ENCODE peak calls at places on chromosomes 13 and 19, in eight cellular contexts. X, G, I, K, D, R, M and Z are unnamed samples.

GRCh38 chr13:78662467-78662866 is 3.5 kb upstream of the OBI1 start:
- DNase-seq in X (no peak), G (no peak), I (no peak), K (no peak), D (no peak), R (no peak), M (no peak), Z (no peak)

GRCh38 chr13:74134777-74135305 is 637 bp upstream of the KLF12 start:
- DNase-seq in X (peak), G (peak), I (peak), K (peak), D (peak), R (peak), M (no peak), Z (peak)

GRCh38 chr19:38657633-38658222 is 10.3 kb downstream of the ACTN4 start:
- DNase-seq in X (no peak), G (no peak), I (no peak), K (no peak), D (no peak), R (no peak), M (no peak), Z (no peak)

GRCh38 chr19:10010247-10010691 is at the start of gene COL5A3:
- DNase-seq in X (peak), G (peak), I (peak), K (peak), D (peak), R (peak), M (no peak), Z (no peak)

GRCh38 chr13:113087923-113088690 is 17.5 kb upstream of the F7 start:
- DNase-seq in X (peak), G (no peak), I (no peak), K (peak), D (no peak), R (peak), M (no peak), Z (no peak)

GRCh38 chr13:25901460-25902376 is 150.1 kb downstream of the SHISA2 start:
- DNase-seq in X (no peak), G (no peak), I (no peak), K (no peak), D (no peak), R (no peak), M (no peak), Z (no peak)

GRCh38 chr19:9865732-9866627 is 30.9 kb downstream of the PIN1 start:
- DNase-seq in X (no peak), G (no peak), I (no peak), K (no peak), D (no peak), R (no peak), M (no peak), Z (no peak)

GRCh38 chr13:20411638-20412342 is 113.9 kb downstream of the CRYL1 start:
- DNase-seq in X (no peak), G (no peak), I (no peak), K (no peak), D (peak), R (no peak), M (no peak), Z (no peak)

GRCh38 chr13:51523082-51523518 is 61.2 kb upstream of the WDFY2 start:
- DNase-seq in X (no peak), G (peak), I (no peak), K (no peak), D (peak), R (no peak), M (no peak), Z (no peak)

GRCh38 chr13:41788552-41788951 is 172.4 kb downstream of the VWA8 start:
- DNase-seq in X (no peak), G (no peak), I (no peak), K (no peak), D (no peak), R (no peak), M (no peak), Z (no peak)

GRCh38 chr13:46168341-46168740 is 13.6 kb downstream of the LCP1 start:
- DNase-seq in X (no peak), G (peak), I (no peak), K (no peak), D (no peak), R (peak), M (no peak), Z (peak)

GRCh38 chr13:42348576-42348975 is 76.6 kb downstream of the AKAP11 start:
- DNase-seq in X (no peak), G (no peak), I (no peak), K (no peak), D (no peak), R (no peak), M (no peak), Z (no peak)

GRCh38 chr13:37443538-37443937 is 155.0 kb downstream of the POSTN start:
- DNase-seq in X (no peak), G (no peak), I (no peak), K (no peak), D (no peak), R (no peak), M (no peak), Z (no peak)

GRCh38 chr13:37995052-37995451 is 125.5 kb upstream of the TRPC4 start:
- DNase-seq in X (no peak), G (no peak), I (no peak), K (no peak), D (no peak), R (no peak), M (no peak), Z (no peak)

GRCh38 chr19:42242071-42242511 is 311 bp downstream of the GSK3A start:
- DNase-seq in X (no peak), G (no peak), I (peak), K (no peak), D (no peak), R (no peak), M (no peak), Z (no peak)

GRCh38 chr13:85509512-85509911 is 289.7 kb downstream of the SLITRK6 start:
- DNase-seq in X (no peak), G (no peak), I (no peak), K (no peak), D (no peak), R (no peak), M (no peak), Z (no peak)

GRCh38 chr13:95246292-95247082 is 54.8 kb downstream of the ABCC4 start:
- DNase-seq in X (no peak), G (no peak), I (no peak), K (no peak), D (peak), R (no peak), M (no peak), Z (no peak)

GRCh38 chr13:23805015-23805583 is 84.1 kb downstream of the MIPEP start:
- DNase-seq in X (no peak), G (no peak), I (no peak), K (no peak), D (no peak), R (no peak), M (no peak), Z (no peak)

GRCh38 chr13:45143346-45143751 is 23.0 kb downstream of the GTF2F2 start:
- DNase-seq in X (no peak), G (no peak), I (no peak), K (no peak), D (no peak), R (no peak), M (no peak), Z (no peak)

GRCh38 chr19:1775951-1776605 is 22.8 kb downstream of the ONECUT3 start:
- DNase-seq in X (no peak), G (no peak), I (no peak), K (no peak), D (no peak), R (no peak), M (no peak), Z (no peak)

GRCh38 chr19:48511800-48512503 is at the start of gene LMTK3:
- DNase-seq in X (no peak), G (no peak), I (no peak), K (no peak), D (no peak), R (peak), M (no peak), Z (no peak)

GRCh38 chr13:44259045-44260042 is 114.3 kb upstream of the SERP2 start:
- DNase-seq in X (no peak), G (peak), I (peak), K (no peak), D (peak), R (peak), M (no peak), Z (no peak)

GRCh38 chr13:27919934-27920676 is at the start of gene PDX1:
- DNase-seq in X (peak), G (no peak), I (peak), K (no peak), D (peak), R (no peak), M (no peak), Z (peak)

GRCh38 chr13:51845574-51846318 is 769 bp upstream of the TMEM272 start:
- DNase-seq in X (no peak), G (no peak), I (no peak), K (no peak), D (no peak), R (no peak), M (no peak), Z (no peak)

GRCh38 chr19:39167461-39168257 is 29.1 kb upstream of the NCCRP1 start:
- DNase-seq in X (no peak), G (no peak), I (peak), K (no peak), D (no peak), R (peak), M (no peak), Z (no peak)

GRCh38 chr13:109288151-109288709 is 498.2 kb downstream of the IRS2 start:
- DNase-seq in X (no peak), G (no peak), I (no peak), K (no peak), D (no peak), R (no peak), M (no peak), Z (no peak)

GRCh38 chr13:114067381-114067885 is 65.0 kb downstream of the RASA3 start:
- DNase-seq in X (no peak), G (peak), I (no peak), K (no peak), D (no peak), R (no peak), M (no peak), Z (no peak)

GRCh38 chr19:29966594-29967249 is 24.7 kb downstream of the URI1 start:
- DNase-seq in X (no peak), G (no peak), I (no peak), K (no peak), D (no peak), R (no peak), M (no peak), Z (no peak)
- TF ChIP-seq CTCF in X (no peak), G (no peak), I (no peak), K (no peak), D (no peak), R (no peak), M (no peak), Z (no peak)

GRCh38 chr19:12767666-12768065 is 7.7 kb downstream of the HOOK2 start:
- DNase-seq in X (no peak), G (no peak), I (no peak), K (no peak), D (no peak), R (no peak), M (no peak), Z (no peak)
- TF ChIP-seq CTCF in X (no peak), G (no peak), I (no peak), K (no peak), D (no peak), R (no peak), M (no peak), Z (no peak)

DNA sequence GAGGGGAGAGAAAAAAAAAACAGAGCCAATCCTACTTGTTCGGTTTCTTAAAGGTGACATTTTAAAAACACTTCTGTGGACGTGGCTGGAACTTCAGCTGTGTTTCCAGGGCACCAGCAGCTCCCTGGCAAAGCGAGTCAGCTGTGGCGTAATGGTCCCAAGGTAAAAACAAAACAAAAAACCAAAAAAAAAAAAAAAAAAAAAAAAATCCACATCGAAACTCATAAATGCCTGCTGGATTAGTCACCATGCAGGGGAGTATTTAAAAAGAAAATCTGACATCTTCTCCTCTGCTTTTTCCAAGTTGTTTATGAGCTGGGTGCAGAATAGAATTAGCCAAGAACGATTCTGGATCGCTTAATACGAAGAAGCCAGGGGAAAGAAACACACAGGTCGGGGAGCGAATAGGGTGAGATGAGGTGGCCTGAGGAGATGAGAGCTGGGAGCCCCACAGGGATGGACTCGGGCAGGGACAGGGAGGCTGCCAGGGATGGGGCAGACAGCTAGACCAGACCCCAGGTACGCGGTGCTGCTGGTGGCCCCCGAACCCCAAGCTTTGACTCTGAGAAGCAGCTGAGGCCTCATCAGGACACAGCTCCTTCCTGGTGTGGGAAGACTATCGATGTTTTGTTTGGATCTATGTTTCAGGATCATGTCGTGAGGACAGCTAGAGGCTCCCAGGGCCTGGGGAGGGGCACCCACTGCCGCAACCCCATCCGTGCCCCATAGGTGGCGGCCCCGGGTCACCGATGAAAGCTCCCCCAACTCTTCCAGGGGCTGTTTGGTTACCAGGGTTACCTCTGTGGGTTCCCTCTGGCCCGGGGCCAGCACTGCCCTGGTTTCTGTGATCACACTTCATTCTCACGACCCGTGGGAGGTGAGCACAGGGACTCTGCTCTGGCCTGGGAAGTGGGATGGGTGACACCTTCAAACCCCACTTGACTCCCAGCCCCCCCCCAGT is 3.1 kb upstream of the CTXN1 start:
- DNase-seq in X (no peak), G (peak), I (no peak), K (peak), D (no peak), R (peak), M (no peak), Z (no peak)
- TF ChIP-seq CTCF in X (peak), G (peak), I (no peak), K (peak), D (no peak), R (peak), M (peak), Z (peak)

DNA sequence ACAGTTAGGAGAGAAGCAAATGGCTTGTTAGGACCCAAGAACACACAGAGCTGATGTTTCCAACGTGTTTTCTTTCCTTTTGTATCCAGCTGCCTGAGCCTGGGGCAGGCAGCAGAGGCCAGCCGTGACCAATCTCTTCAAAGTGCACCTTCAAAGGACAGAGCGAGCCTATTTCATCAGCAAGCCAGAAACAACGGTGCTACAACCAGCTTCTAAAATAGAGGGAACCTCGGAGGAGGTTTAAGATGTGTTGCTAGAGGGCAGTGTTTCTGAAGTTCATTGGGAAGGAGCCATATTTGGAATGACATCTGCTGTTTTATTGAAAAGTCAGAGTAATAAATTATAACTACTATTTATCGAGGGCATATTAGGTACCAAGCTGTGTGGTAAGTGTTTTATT is 56.2 kb upstream of the RFC3 start:
- DNase-seq in X (no peak), G (no peak), I (no peak), K (no peak), D (no peak), R (no peak), M (no peak), Z (no peak)
- TF ChIP-seq CTCF in X (peak), G (no peak), I (no peak), K (no peak), D (no peak), R (no peak), M (no peak), Z (no peak)

DNA sequence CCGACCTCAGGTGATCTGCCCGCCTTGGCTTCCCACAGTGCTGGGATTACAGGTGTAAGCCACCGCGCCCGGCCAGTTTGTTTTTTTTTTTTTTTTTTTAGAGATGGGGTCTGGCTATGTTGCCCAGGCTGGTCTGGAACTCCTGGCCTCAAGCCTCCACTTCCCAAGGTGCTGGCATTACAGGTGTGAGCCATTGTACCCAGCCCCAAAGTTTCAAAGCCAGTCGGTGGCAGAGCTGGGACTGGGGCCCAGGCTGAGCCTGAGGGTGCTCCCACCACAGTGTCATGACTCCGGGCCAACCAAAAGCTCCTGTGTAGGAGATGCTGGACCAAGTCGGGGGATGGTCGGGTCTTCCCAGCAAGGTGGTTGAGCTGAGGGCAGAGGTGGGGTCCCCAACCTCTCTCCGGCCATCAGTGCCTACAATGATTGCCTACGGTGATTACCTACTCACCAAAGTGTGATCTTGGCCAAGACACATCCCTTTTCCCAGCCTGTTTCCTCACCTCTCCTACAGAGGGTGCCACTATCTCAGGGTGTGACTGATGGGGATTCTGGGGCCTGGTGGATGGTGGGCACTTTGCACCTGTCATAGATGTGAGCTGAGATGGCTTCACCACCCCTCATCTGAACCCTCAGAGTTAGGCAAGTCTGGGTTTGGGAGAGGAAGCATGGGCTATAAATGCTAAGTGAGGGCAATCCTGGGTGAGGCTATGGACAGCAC is 5.9 kb upstream of the SAMD1 start:
- DNase-seq in X (no peak), G (no peak), I (no peak), K (no peak), D (no peak), R (no peak), M (no peak), Z (no peak)
- TF ChIP-seq CTCF in X (no peak), G (no peak), I (no peak), K (no peak), D (no peak), R (no peak), M (peak), Z (no peak)

GRCh38 chr19:46374526-46375475 is 27.9 kb downstream of the PPP5C start:
- DNase-seq in X (no peak), G (no peak), I (no peak), K (peak), D (peak), R (no peak), M (no peak), Z (no peak)

GRCh38 chr19:46376241-46377153 is 29.6 kb downstream of the PPP5C start:
- DNase-seq in X (no peak), G (no peak), I (no peak), K (peak), D (peak), R (no peak), M (no peak), Z (no peak)

GRCh38 chr19:46372901-46373572 is 26.1 kb downstream of the PPP5C start:
- DNase-seq in X (no peak), G (no peak), I (no peak), K (peak), D (peak), R (no peak), M (no peak), Z (no peak)

GRCh38 chr19:46371371-46371901 is 24.5 kb downstream of the PPP5C start:
- DNase-seq in X (no peak), G (no peak), I (no peak), K (peak), D (peak), R (no peak), M (no peak), Z (no peak)

DNA sequence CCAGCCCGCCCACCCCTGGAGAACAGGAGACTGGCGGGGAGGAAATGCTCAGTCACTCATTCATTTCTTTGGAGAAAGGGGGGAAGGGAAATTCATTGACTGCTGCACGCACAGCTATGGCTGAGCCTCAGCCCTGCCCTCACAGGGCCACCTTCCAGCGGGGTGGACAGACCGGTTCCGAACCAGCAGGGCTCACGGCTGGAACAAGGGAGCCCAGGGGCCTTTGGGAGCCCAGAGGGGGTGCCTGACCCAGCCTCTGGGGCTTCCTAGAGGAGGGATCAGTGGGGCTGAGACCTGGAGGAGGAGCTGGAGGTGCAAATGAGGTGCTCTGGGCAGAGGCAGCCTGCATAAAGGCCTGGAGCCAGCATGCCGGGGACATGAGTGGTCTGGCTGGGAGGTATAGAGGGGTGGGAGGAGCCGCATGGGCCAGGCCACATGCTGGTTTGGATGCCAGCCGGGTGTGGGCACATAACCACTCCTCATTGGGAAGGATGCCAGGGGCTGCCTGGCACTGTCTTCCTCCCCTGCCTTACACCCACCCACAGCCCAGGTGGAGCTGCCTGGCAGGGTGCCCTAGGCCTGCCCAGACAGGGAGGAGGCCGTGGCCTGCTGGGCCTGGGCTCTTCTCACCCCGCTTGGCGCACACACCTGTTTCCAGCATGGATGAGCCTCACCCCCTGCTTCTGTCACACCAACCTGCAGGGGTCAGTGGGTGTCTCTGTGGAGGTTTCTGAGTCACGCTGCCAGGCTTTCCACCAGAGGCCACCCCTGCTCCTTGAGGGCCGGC is 26.9 kb downstream of the PPP5C start:
- DNase-seq in X (peak), G (no peak), I (peak), K (peak), D (peak), R (peak), M (peak), Z (no peak)
- TF ChIP-seq CTCF in X (no peak), G (no peak), I (no peak), K (no peak), D (no peak), R (no peak), M (peak), Z (no peak)

GRCh38 chr19:45887311-45887710 is 1.4 kb upstream of the IRF2BP1 start:
- DNase-seq in X (no peak), G (no peak), I (no peak), K (no peak), D (no peak), R (no peak), M (no peak), Z (no peak)
- TF ChIP-seq CTCF in X (no peak), G (no peak), I (no peak), K (no peak), D (no peak), R (no peak), M (no peak), Z (no peak)